ENCODE peak calls at places on chromosomes 12 and 14, in nine cellular contexts. H, R, C, M, Y, Q, N, P and A are unnamed samples.

GRCh38 chr12:56998981-56999380 is 7.4 kb downstream of the ZBTB39 start:
- DNase-seq in H (no peak), R (no peak), C (peak), M (no peak), Y (no peak), Q (peak), N (no peak), P (no peak), A (no peak)

GRCh38 chr12:19792028-19792427 is 352.7 kb downstream of the AEBP2 start:
- DNase-seq in H (no peak), R (no peak), C (peak), M (no peak), Y (no peak), Q (no peak), N (no peak), P (no peak), A (no peak)

GRCh38 chr12:33828326-33828725 is 194.0 kb upstream of the ALG10 start:
- DNase-seq in H (no peak), R (no peak), C (no peak), M (no peak), Y (no peak), Q (no peak), N (no peak), P (no peak), A (no peak)

GRCh38 chr12:54220567-54220966 is 31.8 kb upstream of the SMUG1 start:
- DNase-seq in H (no peak), R (no peak), C (no peak), M (no peak), Y (no peak), Q (no peak), N (no peak), P (no peak), A (no peak)

GRCh38 chr12:10191865-10192264 is 13.0 kb downstream of the TMEM52B start:
- DNase-seq in H (no peak), R (peak), C (no peak), M (no peak), Y (no peak), Q (no peak), N (no peak), P (no peak), A (peak)

GRCh38 chr12:28114488-28114887 is 75.8 kb upstream of the CCDC91 start:
- DNase-seq in H (no peak), R (peak), C (no peak), M (no peak), Y (no peak), Q (no peak), N (no peak), P (no peak), A (no peak)

GRCh38 chr12:99386907-99387306 is 260.6 kb upstream of the GARIN6 start:
- DNase-seq in H (no peak), R (peak), C (no peak), M (no peak), Y (peak), Q (no peak), N (peak), P (peak), A (no peak)

GRCh38 chr12:118357327-118358007 is 15.2 kb downstream of the TAOK3 start:
- DNase-seq in H (no peak), R (peak), C (peak), M (peak), Y (peak), Q (peak), N (peak), P (no peak), A (peak)

GRCh38 chr14:68878908-68879307 is 86.0 kb upstream of the ZFP36L1 start:
- DNase-seq in H (no peak), R (no peak), C (no peak), M (no peak), Y (no peak), Q (peak), N (no peak), P (no peak), A (no peak)

GRCh38 chr12:124490584-124491305 is 76.7 kb downstream of the NCOR2 start:
- DNase-seq in H (no peak), R (no peak), C (no peak), M (peak), Y (peak), Q (no peak), N (no peak), P (peak), A (no peak)

GRCh38 chr14:91872517-91873470 is 5.5 kb upstream of the TC2N start:
- DNase-seq in H (no peak), R (peak), C (peak), M (peak), Y (no peak), Q (peak), N (no peak), P (no peak), A (no peak)

GRCh38 chr14:58298477-58298879 is at the start of gene ARID4A:
- DNase-seq in H (peak), R (peak), C (no peak), M (peak), Y (no peak), Q (peak), N (no peak), P (no peak), A (no peak)

GRCh38 chr12:8549381-8549780 is 8.7 kb upstream of the CLEC4E start:
- DNase-seq in H (no peak), R (no peak), C (no peak), M (no peak), Y (no peak), Q (no peak), N (no peak), P (no peak), A (no peak)

GRCh38 chr14:52961060-52961639 is 10.3 kb upstream of the FERMT2 start:
- DNase-seq in H (no peak), R (peak), C (peak), M (peak), Y (peak), Q (peak), N (peak), P (peak), A (peak)

GRCh38 chr14:57382283-57382682 is 8.1 kb upstream of the NAA30 start:
- DNase-seq in H (no peak), R (peak), C (no peak), M (no peak), Y (no peak), Q (no peak), N (no peak), P (no peak), A (peak)

GRCh38 chr12:45730842-45731336 is 1.4 kb downstream of the ARID2 start:
- DNase-seq in H (no peak), R (peak), C (peak), M (no peak), Y (peak), Q (no peak), N (peak), P (peak), A (no peak)

GRCh38 chr12:132366341-132366861 is 37.0 kb upstream of the GALNT9 start:
- DNase-seq in H (no peak), R (no peak), C (no peak), M (no peak), Y (no peak), Q (no peak), N (no peak), P (no peak), A (no peak)

GRCh38 chr12:70691018-70691672 is 53.9 kb upstream of the PTPRB start:
- DNase-seq in H (no peak), R (no peak), C (no peak), M (no peak), Y (no peak), Q (no peak), N (no peak), P (no peak), A (peak)

GRCh38 chr12:27583057-27583797 is 59.2 kb downstream of the PPFIBP1 start:
- DNase-seq in H (no peak), R (no peak), C (no peak), M (no peak), Y (no peak), Q (no peak), N (no peak), P (no peak), A (peak)

GRCh38 chr12:1457901-1458300 is 136.5 kb downstream of the FBXL14 start:
- DNase-seq in H (no peak), R (peak), C (no peak), M (no peak), Y (no peak), Q (no peak), N (no peak), P (no peak), A (peak)

GRCh38 chr12:54299515-54300266 is 1.1 kb downstream of the NFE2 start:
- DNase-seq in H (no peak), R (peak), C (no peak), M (no peak), Y (no peak), Q (no peak), N (no peak), P (no peak), A (no peak)

GRCh38 chr12:26278266-26278665 is 82.9 kb downstream of the SSPN start:
- DNase-seq in H (no peak), R (no peak), C (no peak), M (no peak), Y (no peak), Q (no peak), N (no peak), P (no peak), A (no peak)

GRCh38 chr12:102920271-102920670 is 3.2 kb upstream of the PAH start:
- DNase-seq in H (no peak), R (no peak), C (no peak), M (no peak), Y (no peak), Q (no peak), N (no peak), P (no peak), A (no peak)

GRCh38 chr12:5379737-5380496 is 52.0 kb upstream of the NTF3 start:
- DNase-seq in H (no peak), R (no peak), C (no peak), M (no peak), Y (no peak), Q (no peak), N (no peak), P (peak), A (no peak)